ENCODE peak calls at places on chromosomes 16 and 17, in eight cellular contexts. L is AG08395; E is HEK293T; C is GM12891; T is T-helper 1 cell; X is stimulated activated CD4-positive, alpha-beta T cell treated with anti-CD3 and anti-CD28 coated beads, Interleukin-1b, Interleukin-23, amount 100 ng/mL, for 1 hour; K is activated CD4-positive, alpha-beta T cell treated with anti-CD3 and anti-CD28 coated beads, Interleukin-2, amount 10 ng/mL, durations not matched to agents 7 days and 5 days; G is NCI-H748 treated with DMSO at 0.1 percent for 48 hours. Y is an unnamed sample.

GRCh38 chr16:17161034-17161433 is 309.7 kb downstream of the XYLT1 start:
- DNase-seq in L (no peak), E (no peak), C (no peak), T (no peak), X (no peak), K (no peak), G (no peak), Y (no peak)

GRCh38 chr17:58621174-58621573 is 70.7 kb downstream of the TEX14 start:
- DNase-seq in L (no peak), E (no peak), C (no peak), T (no peak), X (no peak), K (no peak), G (no peak), Y (no peak)

GRCh38 chr16:12613131-12613991 is 190.3 kb downstream of the CPPED1 start:
- DNase-seq in L (no peak), E (no peak), C (no peak), T (no peak), X (peak), K (peak), G (no peak), Y (no peak)

GRCh38 chr16:69763557-69763942 is 1.4 kb downstream of the WWP2 start:
- DNase-seq in L (no peak), E (no peak), C (no peak), T (no peak), X (no peak), K (no peak), G (no peak), Y (no peak)

GRCh38 chr16:85204242-85205010 is 92.2 kb upstream of the CIBAR2 start:
- DNase-seq in L (peak), E (no peak), C (no peak), T (no peak), X (no peak), K (no peak), G (no peak), Y (no peak)

GRCh38 chr17:50167371-50167770 is 1.6 kb downstream of the SGCA start:
- DNase-seq in L (no peak), E (no peak), C (no peak), T (no peak), X (no peak), K (no peak), G (no peak), Y (no peak)

GRCh38 chr17:7686221-7687071 is 844 bp downstream of the TP53 start:
- DNase-seq in L (peak), E (peak), C (no peak), T (peak), X (peak), K (peak), G (peak), Y (peak)

GRCh38 chr16:82741073-82741615 is 114.4 kb downstream of the CDH13 start:
- DNase-seq in L (no peak), E (no peak), C (no peak), T (no peak), X (no peak), K (no peak), G (no peak), Y (no peak)

GRCh38 chr16:2235234-2235651 is 1.0 kb upstream of the DNASE1L2 start:
- DNase-seq in L (no peak), E (no peak), C (no peak), T (no peak), X (no peak), K (no peak), G (no peak), Y (no peak)

GRCh38 chr16:48583075-48584065 is 26.6 kb downstream of the N4BP1 start:
- DNase-seq in L (peak), E (no peak), C (no peak), T (no peak), X (no peak), K (no peak), G (no peak), Y (no peak)

GRCh38 chr16:64251742-64252141 is 870.1 kb downstream of the CDH11 start:
- DNase-seq in L (no peak), E (no peak), C (no peak), T (no peak), X (no peak), K (no peak), G (no peak), Y (no peak)

GRCh38 chr16:28110074-28110473 is 46.6 kb upstream of the GSG1L start:
- DNase-seq in L (no peak), E (no peak), C (no peak), T (no peak), X (no peak), K (no peak), G (no peak), Y (no peak)

GRCh38 chr17:76948301-76948700 is 80.1 kb downstream of the MGAT5B start:
- DNase-seq in L (no peak), E (no peak), C (no peak), T (no peak), X (no peak), K (no peak), G (no peak), Y (no peak)

GRCh38 chr17:44557653-44558285 is 485 bp downstream of the FZD2 start:
- DNase-seq in L (peak), E (no peak), C (no peak), T (no peak), X (no peak), K (peak), G (peak), Y (no peak)

GRCh38 chr16:67164599-67165061 is at the start of gene HSF4:
- DNase-seq in L (peak), E (no peak), C (no peak), T (no peak), X (no peak), K (no peak), G (no peak), Y (no peak)

GRCh38 chr17:79011451-79012147 is 2.0 kb upstream of the CANT1 start:
- DNase-seq in L (no peak), E (no peak), C (no peak), T (no peak), X (no peak), K (no peak), G (no peak), Y (no peak)

GRCh38 chr16:48684148-48684547 is 74.2 kb upstream of the N4BP1 start:
- DNase-seq in L (no peak), E (no peak), C (no peak), T (no peak), X (no peak), K (no peak), G (no peak), Y (no peak)

GRCh38 chr17:61349350-61349749 is 50.3 kb upstream of the TBX2 start:
- DNase-seq in L (no peak), E (no peak), C (no peak), T (no peak), X (no peak), K (no peak), G (no peak), Y (no peak)

GRCh38 chr17:80920406-80920805 is 71.2 kb upstream of the CHMP6 start:
- DNase-seq in L (no peak), E (no peak), C (no peak), T (no peak), X (no peak), K (no peak), G (no peak), Y (no peak)

GRCh38 chr17:50946223-50946890 is 80.2 kb upstream of the TOB1 start:
- DNase-seq in L (no peak), E (no peak), C (no peak), T (no peak), X (no peak), K (no peak), G (no peak), Y (no peak)

GRCh38 chr16:74837056-74837455 is 62.4 kb upstream of the FA2H start:
- DNase-seq in L (no peak), E (no peak), C (no peak), T (no peak), X (no peak), K (no peak), G (no peak), Y (no peak)

GRCh38 chr17:67617304-67617899 is 100.3 kb upstream of the NOL11 start:
- DNase-seq in L (no peak), E (no peak), C (no peak), T (no peak), X (no peak), K (no peak), G (no peak), Y (no peak)